ENCODE peak calls at places on chromosomes 7 and 10, in nine cellular contexts. R is spleen, E is suprapubic skin, T is uterus, P is IMR-90, Z is HCT116, M is body of pancreas, H is stomach, V is A549. X is an unnamed sample.
A peak's percentile ranks its signal among the peaks of the same experiment; 100 is the strongest.

GRCh38 chr7:41333506-41333905 is 369.4 kb downstream of the INHBA start:
- DNase-seq in R (no peak), T (no peak), V (no peak), Z (no peak), M (no peak), H (no peak), E (no peak), P (peak; percentile 87), X (no peak)

GRCh38 chr7:4706384-4707032 is 24.4 kb downstream of the FOXK1 start:
- DNase-seq in M (no peak), E (no peak), Z (no peak), H (no peak), V (no peak), R (no peak), P (peak; percentile 64), T (no peak), X (no peak)

GRCh38 chr7:43612599-43613589 is 30.0 kb downstream of the STK17A start:
- DNase-seq in R (no peak), P (peak; percentile 61), H (no peak), T (no peak), E (no peak), M (no peak), Z (no peak), V (no peak), X (no peak)

GRCh38 chr10:89069589-89069988 is 79.0 kb downstream of the FAS start:
- DNase-seq in V (no peak), H (no peak), P (no peak), R (no peak), E (no peak), Z (no peak), M (no peak), T (peak; percentile 32), X (peak; percentile 24)

GRCh38 chr7:111384065-111384891 is 178.0 kb downstream of the IMMP2L start:
- DNase-seq in E (no peak), Z (no peak), T (no peak), H (no peak), V (peak; percentile 38), M (no peak), R (no peak), P (peak; percentile 73), X (no peak)

GRCh38 chr10:131025333-131025732 is 286.2 kb downstream of the TCERG1L start:
- DNase-seq in M (no peak), T (no peak), P (no peak), V (no peak), R (peak; percentile 64), H (no peak), E (peak; percentile 19), Z (no peak), X (no peak)

GRCh38 chr7:131642429-131642828 is 86.0 kb upstream of the PODXL start:
- DNase-seq in V (no peak), E (no peak), R (no peak), H (no peak), Z (no peak), P (no peak), T (no peak), M (no peak), X (no peak)

GRCh38 chr10:112269266-112269665 is 13.9 kb upstream of the TECTB start:
- DNase-seq in P (peak; percentile 69), R (no peak), Z (no peak), H (no peak), M (no peak), E (no peak), T (no peak), V (no peak), X (no peak)

GRCh38 chr7:50210706-50211115 is 93.8 kb upstream of the IKZF1 start:
- DNase-seq in Z (no peak), P (no peak), R (peak; percentile 64), M (no peak), E (no peak), H (no peak), V (no peak), T (no peak), X (no peak)

GRCh38 chr10:62244785-62245595 is 23.7 kb downstream of the RTKN2 start:
- DNase-seq in Z (peak; percentile 53), E (no peak), R (no peak), V (peak; percentile 67), P (peak; percentile 83), H (no peak), M (peak; percentile 16), T (no peak), X (peak; percentile 72)

GRCh38 chr10:103665439-103665838 is 171.9 kb downstream of the NEURL1 start:
- DNase-seq in R (no peak), T (no peak), P (no peak), M (no peak), E (no peak), H (no peak), V (no peak), Z (no peak), X (no peak)

GRCh38 chr7:132877578-132877977 is 204.3 kb downstream of the CHCHD3 start:
- DNase-seq in Z (no peak), E (no peak), T (no peak), R (no peak), P (no peak), V (no peak), H (no peak), M (no peak), X (no peak)

GRCh38 chr7:3641556-3641955 is 340.5 kb downstream of the SDK1 start:
- DNase-seq in H (no peak), M (no peak), T (no peak), R (no peak), E (no peak), P (no peak), V (no peak), Z (no peak), X (no peak)

GRCh38 chr7:105972276-105972675 is 9.2 kb downstream of the CDHR3 start:
- DNase-seq in H (no peak), E (no peak), V (no peak), M (no peak), T (no peak), R (no peak), P (no peak), Z (no peak), X (no peak)

GRCh38 chr10:89795840-89796239 is 94.5 kb downstream of the KIF20B start:
- DNase-seq in P (no peak), T (no peak), V (no peak), E (no peak), Z (no peak), R (no peak), H (no peak), M (no peak), X (no peak)

DNA sequence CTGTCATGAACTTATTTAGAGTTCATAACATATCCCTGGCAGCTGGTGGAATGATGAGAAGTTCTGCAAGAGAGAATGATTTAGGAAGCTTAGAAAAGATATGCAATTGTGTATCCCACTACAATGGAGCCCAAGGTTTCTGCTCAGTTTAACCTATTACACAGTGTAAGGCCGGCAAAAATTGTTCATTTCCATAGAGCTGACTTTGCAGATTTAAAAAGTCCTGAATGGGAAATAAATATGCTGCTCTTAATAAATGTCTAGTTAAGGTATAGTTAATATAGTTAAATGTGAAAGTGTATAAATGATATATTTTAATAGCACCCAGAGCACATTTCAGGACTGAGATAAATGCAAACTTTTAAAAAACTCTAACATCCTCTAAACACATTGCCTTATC is 149.9 kb downstream of the EVX1 start:
- DNase-seq in Z (no peak), T (no peak), P (no peak), R (no peak), E (no peak), H (no peak), V (no peak), M (no peak), X (no peak)
- H3K27ac ChIP-seq in Z (no peak overlapping the region), T (no peak overlapping the region), P (no peak overlapping the region), R (no peak overlapping the region), E (no peak overlapping the region), H (no peak overlapping the region), V (no peak overlapping the region), M (no peak overlapping the region), X (no peak overlapping the region)

GRCh38 chr10:59694936-59695335 is 14.7 kb downstream of the SLC16A9 start:
- DNase-seq in E (no peak), R (no peak), H (no peak), T (no peak), Z (no peak), P (no peak), V (no peak), M (no peak), X (no peak)

GRCh38 chr10:59688921-59689351 is 20.7 kb downstream of the SLC16A9 start:
- DNase-seq in T (no peak), Z (no peak), H (no peak), M (no peak), E (no peak), R (no peak), V (no peak), P (no peak), X (no peak)

GRCh38 chr10:59687657-59688056 is 22.0 kb downstream of the SLC16A9 start:
- DNase-seq in E (no peak), R (no peak), V (no peak), P (no peak), H (no peak), Z (no peak), M (no peak), T (no peak), X (no peak)

GRCh38 chr10:59692113-59692512 is 17.5 kb downstream of the SLC16A9 start:
- DNase-seq in H (no peak), E (no peak), T (no peak), P (no peak), Z (no peak), V (no peak), M (no peak), R (no peak), X (no peak)
- TF ChIP-seq POLR2A in H (no peak), E (no peak), T (no peak), P (no peak), Z (no peak), V (no peak), M (no peak), R (no peak), X (no peak)

GRCh38 chr7:22559829-22560489 is 60.0 kb upstream of the STEAP1B start:
- DNase-seq in Z (peak; percentile 71), H (peak; percentile 63), R (no peak), T (peak; percentile 71), V (peak; percentile 80), M (peak; percentile 78), E (no peak), P (peak; percentile 86), X (peak; percentile 86)
- H3K27ac ChIP-seq in Z (no peak overlapping the region), H (no peak overlapping the region), R (no peak overlapping the region), T (no peak overlapping the region), V (no peak overlapping the region), M (no peak overlapping the region), E (no peak overlapping the region), P (peak overlapping the region; percentile 90), X (no peak overlapping the region)

DNA sequence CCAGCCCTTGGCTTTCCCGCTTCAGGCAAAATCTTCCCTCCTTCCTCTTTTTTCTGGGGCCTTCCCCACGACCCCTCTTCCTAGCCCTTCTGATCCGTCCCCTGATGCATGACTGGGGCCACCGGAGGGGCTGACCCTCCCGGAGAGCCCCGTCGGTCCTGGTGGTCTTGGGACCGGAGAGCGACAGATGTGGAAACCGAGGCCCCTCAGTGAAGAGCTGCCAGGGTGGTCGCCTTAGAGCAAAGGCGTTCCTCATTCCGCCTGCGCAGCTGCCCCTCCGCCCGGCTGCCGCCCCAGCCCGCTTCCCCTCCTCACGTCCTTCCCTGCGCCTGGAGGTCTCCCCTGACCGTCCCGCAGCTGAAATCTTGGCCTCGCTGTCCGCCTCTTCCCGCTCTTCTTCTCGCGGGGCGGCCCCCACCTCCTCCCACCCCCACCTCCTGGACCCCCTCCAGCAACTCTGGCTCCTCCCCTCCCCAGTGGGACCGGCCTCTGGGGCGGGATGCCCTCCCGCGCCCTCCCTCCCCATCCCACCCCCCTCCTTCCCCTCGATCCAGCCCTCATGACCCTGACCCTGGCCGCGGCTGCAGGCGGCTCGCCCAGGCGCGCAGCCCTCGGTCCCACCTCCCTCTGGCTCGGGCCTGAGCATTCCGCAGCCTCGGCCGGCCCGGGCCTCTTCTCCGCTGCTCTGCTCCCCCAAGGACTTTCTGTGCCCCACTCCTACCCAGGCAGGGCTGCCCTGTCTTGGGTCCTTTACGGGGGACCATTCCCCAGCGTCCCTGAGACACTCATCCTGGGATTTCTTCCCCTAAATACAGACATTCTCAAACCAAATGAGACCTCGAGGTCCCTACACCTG is at the start of gene RARRES2:
- DNase-seq in H (peak; percentile 51), M (peak; percentile 67), T (peak; percentile 87), R (no peak), P (no peak), V (no peak), Z (no peak), E (peak; percentile 75), X (peak; percentile 62)
- TF ChIP-seq POLR2A in H (no peak), M (no peak), T (no peak), R (no peak), P (no peak), V (no peak), Z (no peak), E (no peak), X (no peak)